ENCODE peak calls at places on chromosome 11, in eight cellular contexts. One of them, this sample, is unnamed.

GRCh38 chr11:128422576-128423370 is 164.6 kb downstream of the ETS1 start:
- DNase-seq in hepatocyte: no peak
- DNase-seq in AG04450: no peak
- DNase-seq in esophagus squamous epithelium: no peak
- DNase-seq in cardiac fibroblast: no peak
- DNase-seq in WERI-Rb-1: peak
- DNase-seq in retinal pigment epithelial cell: no peak
- DNase-seq in esophagus muscularis mucosa: no peak
- DNase-seq in this sample: no peak

GRCh38 chr11:17098038-17098437 is 20.6 kb upstream of the RPS13 start:
- DNase-seq in retinal pigment epithelial cell: no peak
- DNase-seq in AG04450: no peak
- DNase-seq in esophagus muscularis mucosa: no peak
- DNase-seq in esophagus squamous epithelium: no peak
- DNase-seq in hepatocyte: no peak
- DNase-seq in WERI-Rb-1: no peak
- DNase-seq in cardiac fibroblast: no peak
- DNase-seq in this sample: no peak

GRCh38 chr11:47406896-47407745 is 1.3 kb upstream of the SLC39A13 start:
- DNase-seq in esophagus squamous epithelium: no peak
- DNase-seq in esophagus muscularis mucosa: no peak
- DNase-seq in cardiac fibroblast: peak
- DNase-seq in hepatocyte: peak
- DNase-seq in retinal pigment epithelial cell: no peak
- DNase-seq in AG04450: no peak
- DNase-seq in WERI-Rb-1: no peak
- DNase-seq in this sample: no peak

GRCh38 chr11:69640995-69641581 is at the start of gene CCND1:
- DNase-seq in cardiac fibroblast: peak
- DNase-seq in esophagus muscularis mucosa: no peak
- DNase-seq in hepatocyte: peak
- DNase-seq in WERI-Rb-1: peak
- DNase-seq in esophagus squamous epithelium: no peak
- DNase-seq in retinal pigment epithelial cell: peak
- DNase-seq in AG04450: peak
- DNase-seq in this sample: peak

GRCh38 chr11:14015711-14016110 is 53.2 kb downstream of the SPON1 start:
- DNase-seq in esophagus squamous epithelium: no peak
- DNase-seq in retinal pigment epithelial cell: peak
- DNase-seq in cardiac fibroblast: peak
- DNase-seq in esophagus muscularis mucosa: peak
- DNase-seq in hepatocyte: peak
- DNase-seq in WERI-Rb-1: peak
- DNase-seq in AG04450: no peak
- DNase-seq in this sample: no peak

GRCh38 chr11:126585388-126586302 is 230.2 kb downstream of the ST3GAL4 start:
- DNase-seq in cardiac fibroblast: peak
- DNase-seq in retinal pigment epithelial cell: peak
- DNase-seq in WERI-Rb-1: peak
- DNase-seq in hepatocyte: peak
- DNase-seq in esophagus squamous epithelium: no peak
- DNase-seq in esophagus muscularis mucosa: peak
- DNase-seq in AG04450: peak
- DNase-seq in this sample: peak

GRCh38 chr11:130738618-130739017 is 177.7 kb downstream of the SNX19 start:
- DNase-seq in AG04450: no peak
- DNase-seq in retinal pigment epithelial cell: no peak
- DNase-seq in hepatocyte: no peak
- DNase-seq in esophagus muscularis mucosa: no peak
- DNase-seq in esophagus squamous epithelium: no peak
- DNase-seq in cardiac fibroblast: no peak
- DNase-seq in WERI-Rb-1: no peak
- DNase-seq in this sample: no peak

GRCh38 chr11:56885182-56885581 is 103.5 kb upstream of the OR5AK2 start:
- DNase-seq in retinal pigment epithelial cell: no peak
- DNase-seq in esophagus muscularis mucosa: no peak
- DNase-seq in AG04450: no peak
- DNase-seq in esophagus squamous epithelium: no peak
- DNase-seq in WERI-Rb-1: no peak
- DNase-seq in cardiac fibroblast: no peak
- DNase-seq in hepatocyte: peak
- DNase-seq in this sample: no peak

GRCh38 chr11:6584528-6584927 is 18.9 kb downstream of the RRP8 start:
- DNase-seq in hepatocyte: no peak
- DNase-seq in esophagus muscularis mucosa: no peak
- DNase-seq in retinal pigment epithelial cell: no peak
- DNase-seq in esophagus squamous epithelium: no peak
- DNase-seq in AG04450: no peak
- DNase-seq in WERI-Rb-1: no peak
- DNase-seq in cardiac fibroblast: no peak
- DNase-seq in this sample: no peak

GRCh38 chr11:70066628-70067027 is 11.5 kb upstream of the ANO1 start:
- DNase-seq in esophagus squamous epithelium: no peak
- DNase-seq in AG04450: no peak
- DNase-seq in retinal pigment epithelial cell: no peak
- DNase-seq in hepatocyte: no peak
- DNase-seq in esophagus muscularis mucosa: peak
- DNase-seq in cardiac fibroblast: no peak
- DNase-seq in WERI-Rb-1: no peak
- DNase-seq in this sample: no peak

GRCh38 chr11:68878022-68878421 is 25.6 kb downstream of the MRPL21 start:
- DNase-seq in cardiac fibroblast: no peak
- DNase-seq in retinal pigment epithelial cell: no peak
- DNase-seq in hepatocyte: peak
- DNase-seq in WERI-Rb-1: no peak
- DNase-seq in esophagus squamous epithelium: no peak
- DNase-seq in AG04450: no peak
- DNase-seq in esophagus muscularis mucosa: no peak
- DNase-seq in this sample: no peak

GRCh38 chr11:69335010-69335409 is 41.1 kb downstream of the MYEOV start:
- DNase-seq in cardiac fibroblast: no peak
- DNase-seq in WERI-Rb-1: no peak
- DNase-seq in esophagus muscularis mucosa: no peak
- DNase-seq in esophagus squamous epithelium: no peak
- DNase-seq in hepatocyte: no peak
- DNase-seq in AG04450: no peak
- DNase-seq in retinal pigment epithelial cell: no peak
- DNase-seq in this sample: no peak

GRCh38 chr11:116055064-116055463 is 550.8 kb upstream of the CADM1 start:
- DNase-seq in retinal pigment epithelial cell: no peak
- DNase-seq in esophagus muscularis mucosa: no peak
- DNase-seq in cardiac fibroblast: no peak
- DNase-seq in esophagus squamous epithelium: no peak
- DNase-seq in hepatocyte: no peak
- DNase-seq in AG04450: no peak
- DNase-seq in WERI-Rb-1: peak
- DNase-seq in this sample: no peak

GRCh38 chr11:116062526-116063171 is 558.4 kb upstream of the CADM1 start:
- DNase-seq in retinal pigment epithelial cell: no peak
- DNase-seq in cardiac fibroblast: no peak
- DNase-seq in esophagus squamous epithelium: no peak
- DNase-seq in esophagus muscularis mucosa: no peak
- DNase-seq in AG04450: no peak
- DNase-seq in hepatocyte: peak
- DNase-seq in WERI-Rb-1: peak
- DNase-seq in this sample: no peak

GRCh38 chr11:116061322-116061721 is 557.1 kb upstream of the CADM1 start:
- DNase-seq in WERI-Rb-1: no peak
- DNase-seq in retinal pigment epithelial cell: no peak
- DNase-seq in hepatocyte: no peak
- DNase-seq in esophagus muscularis mucosa: no peak
- DNase-seq in cardiac fibroblast: no peak
- DNase-seq in esophagus squamous epithelium: no peak
- DNase-seq in AG04450: no peak
- DNase-seq in this sample: no peak

GRCh38 chr11:116062129-116062525 is 557.9 kb upstream of the CADM1 start:
- DNase-seq in retinal pigment epithelial cell: no peak
- DNase-seq in WERI-Rb-1: no peak
- DNase-seq in esophagus squamous epithelium: no peak
- DNase-seq in esophagus muscularis mucosa: no peak
- DNase-seq in AG04450: no peak
- DNase-seq in cardiac fibroblast: no peak
- DNase-seq in hepatocyte: peak
- DNase-seq in this sample: no peak

DNA sequence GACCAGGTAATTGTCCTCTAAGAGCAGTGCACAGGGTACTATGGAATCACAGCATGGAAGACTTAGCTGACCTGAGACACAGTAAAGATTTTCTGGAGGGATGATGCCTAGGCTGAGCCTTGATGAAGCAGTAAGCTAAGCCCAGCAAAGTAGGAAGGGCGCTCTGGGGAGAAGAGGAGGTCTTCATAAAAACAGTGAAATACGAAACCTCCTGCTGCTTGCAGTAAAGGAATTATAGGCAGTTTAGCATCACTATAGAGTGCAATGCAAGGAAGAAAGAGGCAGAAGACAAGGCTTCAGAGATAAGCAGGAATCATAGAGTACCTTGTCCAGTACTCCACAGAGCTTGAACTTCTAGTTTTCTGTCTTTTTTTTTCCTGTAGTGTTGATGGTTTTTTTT is 555.7 kb upstream of the CADM1 start:
- DNase-seq in esophagus squamous epithelium: no peak
- DNase-seq in hepatocyte: no peak
- DNase-seq in retinal pigment epithelial cell: no peak
- DNase-seq in esophagus muscularis mucosa: no peak
- DNase-seq in cardiac fibroblast: no peak
- DNase-seq in WERI-Rb-1: peak
- DNase-seq in AG04450: no peak
- DNase-seq in this sample: no peak
- TF ChIP-seq CTCF in esophagus squamous epithelium: no peak
- TF ChIP-seq CTCF in hepatocyte: no peak
- TF ChIP-seq CTCF in retinal pigment epithelial cell: no peak
- TF ChIP-seq CTCF in esophagus muscularis mucosa: no peak
- TF ChIP-seq CTCF in cardiac fibroblast: no peak
- TF ChIP-seq CTCF in WERI-Rb-1: no peak
- TF ChIP-seq CTCF in AG04450: no peak
- TF ChIP-seq CTCF in this sample: no peak

DNA sequence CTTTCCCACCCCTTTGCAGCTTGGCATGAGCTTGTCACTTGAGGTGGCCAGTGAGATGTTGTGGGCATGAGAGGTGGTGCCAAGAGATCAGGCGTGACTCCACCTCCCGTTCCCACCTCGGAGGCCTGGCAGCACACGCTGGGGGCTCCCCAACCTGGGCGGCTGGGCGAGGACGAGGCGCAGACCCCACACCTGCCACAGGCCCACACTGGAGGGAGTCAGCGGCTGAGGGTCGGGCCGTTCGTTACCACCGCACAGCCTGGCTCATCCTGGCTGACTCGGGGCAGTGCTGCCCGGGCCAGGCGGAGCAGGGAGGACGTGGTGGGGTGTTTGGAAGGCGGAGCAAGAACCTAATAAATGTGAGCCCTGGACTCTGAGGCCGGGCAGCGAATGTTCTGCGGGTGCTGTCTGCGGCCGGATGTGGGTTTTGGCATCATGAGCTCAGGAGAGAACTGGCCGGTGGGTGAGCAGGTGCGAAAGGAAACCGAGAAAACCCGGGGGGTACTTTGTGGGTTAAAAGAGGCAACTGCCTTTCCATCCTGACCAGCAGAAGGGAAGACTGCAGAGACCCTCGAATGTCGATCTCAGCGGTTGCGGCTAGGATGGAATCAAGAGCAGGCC is 10.1 kb upstream of the IFITM3 start:
- DNase-seq in esophagus squamous epithelium: no peak
- DNase-seq in esophagus muscularis mucosa: no peak
- DNase-seq in WERI-Rb-1: no peak
- DNase-seq in cardiac fibroblast: no peak
- DNase-seq in AG04450: no peak
- DNase-seq in retinal pigment epithelial cell: no peak
- DNase-seq in hepatocyte: no peak
- DNase-seq in this sample: no peak
- H3K4me3 ChIP-seq in esophagus squamous epithelium: no peak
- H3K4me3 ChIP-seq in esophagus muscularis mucosa: no peak
- H3K4me3 ChIP-seq in WERI-Rb-1: no peak
- H3K4me3 ChIP-seq in cardiac fibroblast: no peak
- H3K4me3 ChIP-seq in AG04450: no peak
- H3K4me3 ChIP-seq in retinal pigment epithelial cell: no peak
- H3K4me3 ChIP-seq in hepatocyte: no peak
- H3K4me3 ChIP-seq in this sample: no peak

DNA sequence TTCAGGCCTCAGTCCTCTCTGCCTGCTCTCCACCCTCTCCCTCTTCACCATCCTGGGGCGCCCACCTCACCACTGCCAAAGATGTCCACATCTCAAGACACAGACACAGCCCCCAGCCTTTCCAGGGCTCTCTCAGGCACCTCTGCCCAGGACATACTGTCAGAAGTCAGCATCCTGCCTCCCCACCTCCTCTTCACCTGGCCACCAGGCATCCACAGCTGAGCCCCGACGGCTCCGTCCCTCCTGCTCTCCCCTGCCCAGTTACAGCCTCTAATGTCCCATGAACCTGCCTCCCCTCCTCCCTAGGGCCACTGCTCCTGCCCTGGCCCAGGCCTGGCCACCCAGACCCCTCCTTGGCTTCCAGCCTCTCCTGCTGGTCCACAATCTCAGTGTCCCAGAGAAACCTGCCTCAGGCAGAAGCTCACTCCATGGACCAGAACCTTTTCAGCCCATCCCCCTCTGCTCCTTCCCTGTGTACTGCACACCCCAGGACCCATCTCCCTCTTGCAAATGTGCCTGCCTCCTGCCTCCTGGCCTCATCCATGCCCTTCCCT is 3.2 kb downstream of the LTBP3 start:
- DNase-seq in cardiac fibroblast: no peak
- DNase-seq in retinal pigment epithelial cell: no peak
- DNase-seq in esophagus muscularis mucosa: no peak
- DNase-seq in AG04450: no peak
- DNase-seq in esophagus squamous epithelium: no peak
- DNase-seq in hepatocyte: no peak
- DNase-seq in WERI-Rb-1: no peak
- DNase-seq in this sample: no peak
- TF ChIP-seq CTCF in cardiac fibroblast: no peak
- TF ChIP-seq CTCF in retinal pigment epithelial cell: no peak
- TF ChIP-seq CTCF in esophagus muscularis mucosa: no peak
- TF ChIP-seq CTCF in AG04450: no peak
- TF ChIP-seq CTCF in esophagus squamous epithelium: no peak
- TF ChIP-seq CTCF in hepatocyte: no peak
- TF ChIP-seq CTCF in WERI-Rb-1: no peak
- TF ChIP-seq CTCF in this sample: no peak

GRCh38 chr11:9091044-9091936 is at the start of gene SCUBE2:
- DNase-seq in hepatocyte: no peak
- DNase-seq in WERI-Rb-1: no peak
- DNase-seq in esophagus muscularis mucosa: peak
- DNase-seq in AG04450: no peak
- DNase-seq in cardiac fibroblast: no peak
- DNase-seq in esophagus squamous epithelium: no peak
- DNase-seq in retinal pigment epithelial cell: no peak
- DNase-seq in this sample: no peak
- H3K4me3 ChIP-seq in hepatocyte: peak
- H3K4me3 ChIP-seq in WERI-Rb-1: peak
- H3K4me3 ChIP-seq in esophagus muscularis mucosa: peak
- H3K4me3 ChIP-seq in AG04450: peak
- H3K4me3 ChIP-seq in cardiac fibroblast: peak
- H3K4me3 ChIP-seq in esophagus squamous epithelium: peak
- H3K4me3 ChIP-seq in retinal pigment epithelial cell: peak
- H3K4me3 ChIP-seq in this sample: peak

GRCh38 chr11:31874631-31875191 is 63.6 kb upstream of the PAX6 start:
- DNase-seq in hepatocyte: no peak
- DNase-seq in esophagus squamous epithelium: no peak
- DNase-seq in esophagus muscularis mucosa: no peak
- DNase-seq in WERI-Rb-1: no peak
- DNase-seq in AG04450: no peak
- DNase-seq in cardiac fibroblast: no peak
- DNase-seq in retinal pigment epithelial cell: peak
- DNase-seq in this sample: no peak
- TF ChIP-seq CTCF in hepatocyte: no peak
- TF ChIP-seq CTCF in esophagus squamous epithelium: no peak
- TF ChIP-seq CTCF in esophagus muscularis mucosa: no peak
- TF ChIP-seq CTCF in WERI-Rb-1: no peak
- TF ChIP-seq CTCF in AG04450: no peak
- TF ChIP-seq CTCF in cardiac fibroblast: no peak
- TF ChIP-seq CTCF in retinal pigment epithelial cell: no peak
- TF ChIP-seq CTCF in this sample: no peak